ENCODE peak calls at places on chromosome 16, in four cellular contexts. Z, P, J and N are unnamed samples.

GRCh38 chr16:3866703-3867431 is 13.6 kb downstream of the CREBBP start:
- DNase-seq in Z (no peak), P (no peak), J (no peak), N (no peak)

GRCh38 chr16:10616744-10617640 is 36.6 kb upstream of the EMP2 start:
- DNase-seq in Z (peak), P (no peak), J (peak), N (no peak)

GRCh38 chr16:5870886-5871715 is 773.5 kb upstream of the EEF2KMT start:
- DNase-seq in Z (no peak), P (no peak), J (no peak), N (no peak)

GRCh38 chr16:82748026-82748425 is 121.3 kb downstream of the CDH13 start:
- DNase-seq in Z (peak), P (no peak), J (no peak), N (no peak)

GRCh38 chr16:85462405-85463227 is 150.5 kb upstream of the GSE1 start:
- DNase-seq in Z (peak), P (no peak), J (peak), N (no peak)

GRCh38 chr16:87581867-87582220 is 20.5 kb upstream of the JPH3 start:
- DNase-seq in Z (peak), P (no peak), J (no peak), N (no peak)

GRCh38 chr16:87206646-87207451 is 110.3 kb downstream of the C16orf95 start:
- DNase-seq in Z (peak), P (no peak), J (no peak), N (no peak)

GRCh38 chr16:57427824-57428223 is 19.4 kb downstream of the CIAPIN1 start:
- DNase-seq in Z (peak), P (no peak), J (no peak), N (no peak)

GRCh38 chr16:2926660-2927646 is 15.2 kb downstream of the FLYWCH1 start:
- DNase-seq in Z (peak), P (peak), J (peak), N (peak)

GRCh38 chr16:692356-693108 is 2.3 kb upstream of the WDR24 start:
- DNase-seq in Z (no peak), P (no peak), J (no peak), N (no peak)

GRCh38 chr16:11674818-11675560 is 6.7 kb downstream of the SNN start:
- DNase-seq in Z (no peak), P (no peak), J (no peak), N (no peak)

GRCh38 chr16:50635505-50636392 is 45.4 kb downstream of the SNX20 start:
- DNase-seq in Z (no peak), P (no peak), J (no peak), N (no peak)

GRCh38 chr16:53707671-53708070 is 3.7 kb downstream of the FTO start:
- DNase-seq in Z (no peak), P (no peak), J (no peak), N (no peak)

GRCh38 chr16:2799852-2800226 is 1.6 kb downstream of the PRSS41 start:
- DNase-seq in Z (peak), P (no peak), J (no peak), N (no peak)

GRCh38 chr16:11391576-11391975 is 46.3 kb downstream of the RMI2 start:
- DNase-seq in Z (no peak), P (no peak), J (no peak), N (no peak)

GRCh38 chr16:65947951-65948350 is 418.5 kb upstream of the CDH5 start:
- DNase-seq in Z (no peak), P (no peak), J (no peak), N (no peak)

GRCh38 chr16:73951541-73951940 is 345.1 kb upstream of the PSMD7 start:
- DNase-seq in Z (no peak), P (no peak), J (no peak), N (no peak)

GRCh38 chr16:50547340-50547865 is 793 bp upstream of the NKD1 start:
- DNase-seq in Z (no peak), P (peak), J (peak), N (peak)

GRCh38 chr16:65658339-65659275 is 536.7 kb upstream of the CDH11 start:
- DNase-seq in Z (peak), P (no peak), J (no peak), N (no peak)

GRCh38 chr16:6732166-6732565 is 600.5 kb upstream of the RBFOX1 start:
- DNase-seq in Z (no peak), P (no peak), J (no peak), N (no peak)

GRCh38 chr16:89442990-89443726 is 47.2 kb downstream of the ANKRD11 start:
- DNase-seq in Z (peak), P (no peak), J (no peak), N (no peak)